ENCODE peak calls at places on chromosome 5, in eight cellular contexts. B is KBM-7; P is midbrain; U is SW480; O is fibroblast of pulmonary artery; D is A673; Y is fibroblast of the conjunctiva; J is stimulated activated CD8-positive, alpha-beta memory T cell treated with anti-CD3 and anti-CD28 coated beads, Interleukin-2, amount 100 ng/mL, for 1 hour. T is an unnamed sample.

GRCh38 chr5:96584712-96585111 is 77.5 kb upstream of the CAST start:
- DNase-seq in P (no peak), B (peak), D (no peak), J (no peak), O (no peak), Y (no peak), U (no peak), T (no peak)

GRCh38 chr5:155679530-155679929 is 647.4 kb upstream of the SGCD start:
- DNase-seq in B (no peak), J (no peak), D (no peak), U (no peak), P (no peak), Y (no peak), O (no peak), T (no peak)

GRCh38 chr5:9947944-9948343 is 301.7 kb downstream of the ATPSCKMT start:
- DNase-seq in D (no peak), U (no peak), P (no peak), O (peak), J (no peak), Y (no peak), B (no peak), T (no peak)

GRCh38 chr5:16784843-16785791 is 151.0 kb downstream of the MYO10 start:
- DNase-seq in P (no peak), O (peak), B (no peak), J (no peak), D (no peak), Y (no peak), U (no peak), T (no peak)

GRCh38 chr5:168013546-168013945 is 277.9 kb upstream of the WWC1 start:
- DNase-seq in U (no peak), D (no peak), B (no peak), J (no peak), O (no peak), P (no peak), Y (no peak), T (no peak)

GRCh38 chr5:161804263-161804662 is 43.7 kb upstream of the GABRA1 start:
- DNase-seq in U (no peak), D (no peak), O (no peak), Y (no peak), J (no peak), B (no peak), P (no peak), T (no peak)

GRCh38 chr5:10975915-10976314 is 214.9 kb upstream of the DAP start:
- DNase-seq in D (no peak), B (no peak), O (no peak), J (no peak), U (peak), Y (no peak), P (no peak), T (peak)

GRCh38 chr5:32814620-32815019 is 103.5 kb downstream of the NPR3 start:
- DNase-seq in O (peak), U (no peak), P (no peak), B (no peak), D (no peak), Y (peak), J (no peak), T (peak)

GRCh38 chr5:114018178-114018577 is 343.7 kb upstream of the KCNN2 start:
- DNase-seq in U (peak), O (no peak), B (no peak), J (no peak), P (peak), Y (no peak), D (no peak), T (no peak)

GRCh38 chr5:103667068-103667467 is 104.5 kb upstream of the NUDT12 start:
- DNase-seq in J (no peak), U (no peak), O (peak), D (peak), B (no peak), Y (peak), P (no peak), T (no peak)

GRCh38 chr5:174247239-174247638 is 201.7 kb downstream of the NSG2 start:
- DNase-seq in U (no peak), J (no peak), P (no peak), B (no peak), Y (no peak), D (no peak), O (no peak), T (no peak)

GRCh38 chr5:9201011-9201410 is 344.9 kb downstream of the SEMA5A start:
- DNase-seq in D (no peak), O (no peak), U (no peak), P (no peak), B (no peak), Y (no peak), J (no peak), T (no peak)

GRCh38 chr5:38360323-38361061 is 102.1 kb downstream of the EGFLAM start:
- DNase-seq in P (no peak), O (no peak), B (no peak), D (no peak), U (no peak), J (no peak), Y (no peak), T (no peak)

GRCh38 chr5:18799482-18800128 is 1165.3 kb downstream of the TAF11L14 start:
- DNase-seq in B (no peak), U (no peak), Y (no peak), D (no peak), P (no peak), O (no peak), J (no peak), T (no peak)

GRCh38 chr5:68445257-68446069 is 229.9 kb downstream of the PIK3R1 start:
- DNase-seq in D (no peak), B (no peak), Y (no peak), U (no peak), P (no peak), O (no peak), J (no peak), T (no peak)

GRCh38 chr5:33439905-33440481 is 772 bp upstream of the TARS1 start:
- DNase-seq in P (no peak), B (no peak), D (no peak), Y (no peak), J (no peak), U (peak), O (no peak), T (no peak)

GRCh38 chr5:15489571-15490235 is 10.3 kb upstream of the FBXL7 start:
- DNase-seq in J (no peak), P (no peak), U (no peak), D (no peak), B (no peak), O (no peak), Y (no peak), T (no peak)

GRCh38 chr5:9376363-9377117 is 169.3 kb downstream of the SEMA5A start:
- DNase-seq in P (no peak), U (no peak), J (no peak), B (no peak), O (no peak), D (no peak), Y (peak), T (no peak)

GRCh38 chr5:107253246-107253645 is 417.5 kb downstream of the EFNA5 start:
- DNase-seq in O (no peak), Y (no peak), D (no peak), B (no peak), J (no peak), P (no peak), U (no peak), T (no peak)

GRCh38 chr5:39137391-39138181 is 63.4 kb upstream of the RICTOR start:
- DNase-seq in O (no peak), J (no peak), P (no peak), D (peak), U (no peak), Y (no peak), B (peak), T (no peak)

GRCh38 chr5:169581580-169582227 is 1.9 kb upstream of the SPDL1 start:
- DNase-seq in U (peak), D (peak), O (peak), P (peak), Y (peak), B (peak), J (peak), T (no peak)

GRCh38 chr5:56685503-56686217 is 129.7 kb upstream of the MAP3K1 start:
- DNase-seq in D (no peak), B (no peak), Y (no peak), P (no peak), U (no peak), O (no peak), J (no peak), T (no peak)

GRCh38 chr5:123476696-123477095 is 35.3 kb upstream of the CSNK1G3 start:
- DNase-seq in U (no peak), B (no peak), O (peak), Y (no peak), J (no peak), P (no peak), D (no peak), T (no peak)

GRCh38 chr5:28369418-28369817 is 1331.0 kb upstream of the CDH9 start:
- DNase-seq in D (no peak), Y (no peak), U (no peak), B (no peak), J (no peak), P (no peak), O (no peak), T (no peak)

GRCh38 chr5:96177303-96177869 is 215.7 kb upstream of the ELL2 start:
- DNase-seq in P (no peak), O (peak), B (no peak), J (no peak), D (no peak), U (no peak), Y (peak), T (peak)

GRCh38 chr5:55187370-55187769 is 14.4 kb upstream of the CDC20B start:
- DNase-seq in B (peak), P (no peak), D (peak), U (peak), Y (no peak), J (no peak), O (peak), T (no peak)

GRCh38 chr5:55096860-55097259 is 5.6 kb upstream of the GZMA start:
- DNase-seq in J (peak), Y (no peak), B (no peak), U (no peak), P (no peak), O (no peak), D (no peak), T (no peak)

GRCh38 chr5:109223521-109223920 is 186.3 kb downstream of the PJA2 start:
- DNase-seq in Y (no peak), P (no peak), U (no peak), B (no peak), O (no peak), D (no peak), J (no peak), T (no peak)

GRCh38 chr5:149946118-149946517 is 1.5 kb upstream of the PDE6A start:
- DNase-seq in P (no peak), B (no peak), U (no peak), J (no peak), D (no peak), Y (no peak), O (no peak), T (no peak)

GRCh38 chr5:31362931-31363568 is 168.8 kb downstream of the DROSHA start:
- DNase-seq in O (peak), P (no peak), D (no peak), J (no peak), B (no peak), U (no peak), Y (no peak), T (no peak)

GRCh38 chr5:170642776-170643436 is 139.1 kb downstream of the KCNIP1 start:
- DNase-seq in Y (no peak), D (no peak), B (no peak), U (no peak), O (no peak), J (no peak), P (no peak), T (no peak)

GRCh38 chr5:6716634-6717149 is 3.5 kb downstream of the TENT4A start:
- DNase-seq in P (no peak), B (no peak), Y (no peak), J (no peak), U (no peak), D (no peak), O (no peak), T (no peak)

GRCh38 chr5:69312459-69313160 is 20.0 kb downstream of the CCDC125 start:
- DNase-seq in B (peak), U (no peak), D (no peak), Y (no peak), O (no peak), P (no peak), J (no peak), T (no peak)

GRCh38 chr5:136563489-136563888 is 198.1 kb upstream of the TRPC7 start:
- DNase-seq in P (no peak), O (no peak), D (no peak), Y (no peak), J (no peak), B (no peak), U (peak), T (no peak)

GRCh38 chr5:169970911-169971436 is 9.3 kb downstream of the INSYN2B start:
- DNase-seq in P (no peak), U (peak), B (no peak), D (peak), O (peak), J (no peak), Y (peak), T (peak)

GRCh38 chr5:6914336-6914735 is 201.1 kb downstream of the TENT4A start:
- DNase-seq in D (no peak), Y (no peak), B (no peak), J (no peak), P (no peak), O (no peak), U (no peak), T (no peak)

GRCh38 chr5:14187660-14188059 is 44.5 kb downstream of the TRIO start:
- DNase-seq in B (no peak), P (no peak), J (no peak), Y (no peak), O (peak), U (no peak), D (peak), T (no peak)

GRCh38 chr5:95053253-95053652 is 231.6 kb downstream of the MCTP1 start:
- DNase-seq in D (no peak), O (no peak), Y (no peak), J (no peak), P (no peak), U (no peak), B (no peak), T (no peak)